ENCODE peak calls at places on chromosomes 6 and 20, in five cellular contexts. L, N, I, Z and R are unnamed samples.
A peak's percentile ranks its signal among the peaks of the same experiment; 100 is the strongest.

GRCh38 chr20:33163856-33164762 is 3.9 kb upstream of the BPIFA2 start:
- DNase-seq in L (no peak), N (no peak), I (no peak), Z (no peak), R (no peak)

GRCh38 chr20:63696628-63697356 is at the start of gene TNFRSF6B:
- DNase-seq in L (no peak), N (no peak), I (peak; percentile 19), Z (no peak), R (no peak)

GRCh38 chr20:57160985-57161384 is 105.5 kb downstream of the BMP7 start:
- DNase-seq in L (no peak), N (no peak), I (no peak), Z (no peak), R (no peak)

GRCh38 chr6:135851442-135852271 is at the start of gene PDE7B:
- DNase-seq in L (peak; percentile 4), N (peak; percentile 50), I (peak; percentile 42), Z (peak; percentile 31), R (no peak)

GRCh38 chr6:141123497-141123896 is 1009.2 kb upstream of the GJE1 start:
- DNase-seq in L (no peak), N (no peak), I (no peak), Z (no peak), R (no peak)

GRCh38 chr6:157546366-157546765 is 165.4 kb downstream of the ZDHHC14 start:
- DNase-seq in L (no peak), N (no peak), I (no peak), Z (no peak), R (no peak)

GRCh38 chr6:68876792-68877493 is 241.9 kb downstream of the ADGRB3 start:
- DNase-seq in L (no peak), N (peak; percentile 17), I (no peak), Z (peak; percentile 26), R (no peak)

GRCh38 chr6:149923327-149923986 is 536 bp upstream of the RAET1G start:
- DNase-seq in L (no peak), N (no peak), I (no peak), Z (no peak), R (no peak)

GRCh38 chr6:131135244-131136020 is at the start of gene AKAP7:
- DNase-seq in L (peak; percentile 29), N (peak; percentile 85), I (peak; percentile 49), Z (no peak), R (peak; percentile 52)

GRCh38 chr6:136067731-136068341 is 182.3 kb downstream of the MTFR2 start:
- DNase-seq in L (no peak), N (no peak), I (no peak), Z (no peak), R (peak; percentile 66)

GRCh38 chr6:43621836-43622180 is 7.3 kb downstream of the GTPBP2 start:
- DNase-seq in L (no peak), N (no peak), I (no peak), Z (no peak), R (no peak)

GRCh38 chr6:2529217-2529719 is 221.5 kb downstream of the MYLK4 start:
- DNase-seq in L (no peak), N (no peak), I (no peak), Z (peak; percentile 94), R (no peak)

GRCh38 chr20:42026599-42026998 is 408.4 kb upstream of the CHD6 start:
- DNase-seq in L (no peak), N (no peak), I (no peak), Z (no peak), R (no peak)

GRCh38 chr20:53019464-53019863 is 47.3 kb downstream of the TSHZ2 start:
- DNase-seq in L (no peak), N (no peak), I (no peak), Z (no peak), R (no peak)

GRCh38 chr20:58995461-58996225 is 11.4 kb downstream of the CTSZ start:
- DNase-seq in L (no peak), N (no peak), I (no peak), Z (no peak), R (no peak)

GRCh38 chr6:19380287-19380686 is 456.9 kb upstream of the ID4 start:
- DNase-seq in L (no peak), N (no peak), I (no peak), Z (no peak), R (no peak)

GRCh38 chr20:7375905-7376304 is 564.4 kb downstream of the HAO1 start:
- DNase-seq in L (no peak), N (no peak), I (peak; percentile 1), Z (no peak), R (peak; percentile 2)

GRCh38 chr6:158109744-158110143 is 58.3 kb downstream of the SERAC1 start:
- DNase-seq in L (no peak), N (no peak), I (no peak), Z (no peak), R (no peak)

GRCh38 chr6:30378290-30378937 is 33.5 kb downstream of the RPP21 start:
- DNase-seq in L (no peak), N (no peak), I (no peak), Z (no peak), R (no peak)

GRCh38 chr6:78383968-78384367 is 483.4 kb upstream of the IRAK1BP1 start:
- DNase-seq in L (no peak), N (no peak), I (no peak), Z (no peak), R (no peak)

GRCh38 chr6:127031511-127031910 is 87.0 kb upstream of the RSPO3 start:
- DNase-seq in L (no peak), N (no peak), I (no peak), Z (no peak), R (no peak)

GRCh38 chr20:8780926-8781325 is 288.0 kb upstream of the PLCB4 start:
- DNase-seq in L (no peak), N (no peak), I (no peak), Z (no peak), R (no peak)

GRCh38 chr6:148803979-148804378 is 57.1 kb downstream of the UST start:
- DNase-seq in L (no peak), N (no peak), I (no peak), Z (no peak), R (no peak)

GRCh38 chr20:48153523-48153922 is 368.2 kb upstream of the SULF2 start:
- DNase-seq in L (no peak), N (no peak), I (no peak), Z (no peak), R (no peak)

GRCh38 chr20:49446808-49447207 is 35.7 kb downstream of the KCNB1 start:
- DNase-seq in L (no peak), N (no peak), I (no peak), Z (no peak), R (no peak)

GRCh38 chr6:13157293-13157692 is 171.0 kb downstream of the TBC1D7 start:
- DNase-seq in L (no peak), N (no peak), I (no peak), Z (no peak), R (no peak)

GRCh38 chr6:52612336-52613096 is 35.7 kb upstream of the TRAM2 start:
- DNase-seq in L (no peak), N (no peak), I (no peak), Z (no peak), R (no peak)

GRCh38 chr20:45294659-45295058 is 12.0 kb upstream of the RBPJL start:
- DNase-seq in L (no peak), N (no peak), I (no peak), Z (no peak), R (no peak)

GRCh38 chr6:35370799-35371493 is 28.6 kb downstream of the PPARD start:
- DNase-seq in L (no peak), N (no peak), I (no peak), Z (no peak), R (no peak)

GRCh38 chr20:36055145-36055544 is 86.8 kb downstream of the CNBD2 start:
- DNase-seq in L (no peak), N (no peak), I (no peak), Z (no peak), R (no peak)